ENCODE peak calls at places on chromosomes 16 and 17, in ten cellular contexts. X is activated CD8-positive, alpha-beta T cell treated with anti-CD3 and anti-CD28 coated beads for 36 hours; Z is foreskin fibroblast; O is transverse colon; F is HFFc6; U is lower lobe of right lung; J is coronary artery; Y is heart right ventricle; K is Calu3; C is astrocyte of the spinal cord. V is an unnamed sample.

GRCh38 chr16:65445313-65446260 is 323.7 kb upstream of the CDH11 start:
- DNase-seq in U (no peak), Z (peak), O (no peak), Y (no peak), C (no peak), F (no peak), K (no peak), J (no peak), X (no peak), V (no peak)

GRCh38 chr16:74844041-74844826 is 69.6 kb upstream of the FA2H start:
- DNase-seq in F (no peak), O (no peak), J (no peak), Z (peak), U (no peak), Y (no peak), K (no peak), C (no peak), X (no peak), V (no peak)

GRCh38 chr17:76353599-76354316 is at the start of gene PRPSAP1:
- DNase-seq in Y (peak), U (peak), C (peak), K (peak), X (peak), O (peak), F (peak), J (peak), Z (peak), V (peak)

GRCh38 chr17:40817103-40817682 is 5.2 kb downstream of the KRT10 start:
- DNase-seq in Y (no peak), C (no peak), X (no peak), U (no peak), O (no peak), F (no peak), K (no peak), Z (no peak), J (no peak), V (no peak)

GRCh38 chr17:79732246-79732645 is 1.5 kb downstream of the ENPP7 start:
- DNase-seq in C (no peak), Z (no peak), F (no peak), U (no peak), O (no peak), J (no peak), Y (no peak), X (no peak), K (no peak), V (no peak)

GRCh38 chr16:84448444-84448843 is 56.0 kb downstream of the MEAK7 start:
- DNase-seq in F (no peak), J (peak), U (peak), O (no peak), Z (no peak), Y (no peak), X (no peak), K (no peak), C (no peak), V (no peak)

GRCh38 chr17:8465381-8466158 is 29.9 kb downstream of the NDEL1 start:
- DNase-seq in C (no peak), X (no peak), O (no peak), F (no peak), J (no peak), Z (peak), K (no peak), Y (no peak), U (no peak), V (no peak)

GRCh38 chr17:3845361-3845753 is 689 bp downstream of the NCBP3 start:
- DNase-seq in U (no peak), K (no peak), C (peak), X (peak), Z (peak), F (peak), J (no peak), Y (no peak), O (peak), V (peak)

GRCh38 chr16:86085161-86085611 is 186.2 kb downstream of the IRF8 start:
- DNase-seq in K (no peak), U (no peak), J (no peak), Z (no peak), F (no peak), Y (no peak), O (no peak), X (no peak), C (no peak), V (no peak)

GRCh38 chr16:86680137-86680536 is 101.8 kb downstream of the FOXL1 start:
- DNase-seq in O (no peak), F (peak), J (no peak), C (peak), Y (no peak), X (no peak), K (no peak), U (no peak), Z (peak), V (no peak)

GRCh38 chr17:4230142-4230541 is 33.6 kb downstream of the ANKFY1 start:
- DNase-seq in Y (no peak), X (no peak), Z (peak), O (peak), K (no peak), J (no peak), U (no peak), C (peak), F (peak), V (peak)

GRCh38 chr17:73589096-73589980 is 54.9 kb downstream of the SDK2 start:
- DNase-seq in X (no peak), K (no peak), F (no peak), O (no peak), Z (no peak), Y (no peak), U (no peak), C (no peak), J (no peak), V (no peak)

GRCh38 chr17:51795401-51795800 is 363.1 kb downstream of the CA10 start:
- DNase-seq in X (no peak), F (no peak), J (no peak), U (no peak), C (no peak), O (no peak), Y (no peak), Z (no peak), K (peak), V (no peak)

GRCh38 chr16:87322833-87323726 is 5.9 kb upstream of the C16orf95 start:
- DNase-seq in O (no peak), Y (no peak), C (no peak), J (no peak), F (no peak), Z (no peak), K (no peak), U (no peak), X (no peak), V (no peak)

GRCh38 chr17:4585203-4585939 is 1.0 kb downstream of the SMTNL2 start:
- DNase-seq in U (no peak), X (no peak), C (no peak), K (no peak), J (no peak), Y (no peak), F (no peak), Z (no peak), O (no peak), V (no peak)

GRCh38 chr17:9021158-9021984 is at the start of gene NTN1:
- DNase-seq in O (peak), U (peak), F (no peak), X (peak), Z (peak), C (no peak), Y (peak), K (no peak), J (no peak), V (peak)

GRCh38 chr17:2855063-2855600 is 58.9 kb downstream of the RAP1GAP2 start:
- DNase-seq in C (no peak), K (no peak), Y (no peak), Z (peak), J (no peak), O (no peak), U (no peak), F (no peak), X (no peak), V (no peak)

GRCh38 chr16:54506691-54507090 is 220.1 kb upstream of the IRX3 start:
- DNase-seq in C (no peak), K (no peak), Y (no peak), F (no peak), J (no peak), O (no peak), Z (no peak), U (no peak), X (no peak), V (no peak)

GRCh38 chr17:47967607-47968252 is 3.2 kb upstream of the CDK5RAP3 start:
- DNase-seq in Y (no peak), K (no peak), X (no peak), J (no peak), C (peak), U (no peak), Z (peak), O (peak), F (peak), V (peak)

GRCh38 chr17:17236295-17237025 is 508 bp downstream of the FLCN start:
- DNase-seq in O (peak), F (peak), Y (no peak), Z (peak), U (no peak), X (peak), J (no peak), K (no peak), C (peak), V (no peak)

GRCh38 chr17:14270508-14270907 is 30.4 kb upstream of the HS3ST3B1 start:
- DNase-seq in Z (no peak), X (no peak), O (no peak), U (no peak), J (no peak), C (no peak), K (no peak), Y (no peak), F (no peak), V (no peak)

GRCh38 chr16:15457390-15457789 is 23.0 kb downstream of the BMERB1 start:
- DNase-seq in U (no peak), X (no peak), F (no peak), Z (no peak), C (no peak), O (no peak), K (no peak), Y (no peak), J (no peak), V (no peak)

GRCh38 chr16:2019500-2019899 is at the start of gene NPW:
- DNase-seq in F (no peak), O (no peak), Y (no peak), Z (peak), C (no peak), X (peak), J (no peak), U (no peak), K (peak), V (no peak)

GRCh38 chr16:21233521-21234150 is at the start of gene ANKS4B:
- DNase-seq in K (peak), X (no peak), Z (no peak), J (no peak), O (peak), C (no peak), U (no peak), Y (no peak), F (no peak), V (no peak)
- TF ChIP-seq CTCF in K (no peak), X (no peak), Z (no peak), J (no peak), O (no peak), C (no peak), U (no peak), Y (no peak), F (no peak), V (no peak)

GRCh38 chr17:44219126-44219635 is 294 bp downstream of the UBTF start:
- DNase-seq in K (peak), J (peak), U (peak), O (peak), Z (peak), F (no peak), C (peak), X (peak), Y (no peak), V (peak)
- TF ChIP-seq CTCF in K (peak), J (no peak), U (peak), O (peak), Z (no peak), F (peak), C (peak), X (no peak), Y (peak), V (peak)

DNA sequence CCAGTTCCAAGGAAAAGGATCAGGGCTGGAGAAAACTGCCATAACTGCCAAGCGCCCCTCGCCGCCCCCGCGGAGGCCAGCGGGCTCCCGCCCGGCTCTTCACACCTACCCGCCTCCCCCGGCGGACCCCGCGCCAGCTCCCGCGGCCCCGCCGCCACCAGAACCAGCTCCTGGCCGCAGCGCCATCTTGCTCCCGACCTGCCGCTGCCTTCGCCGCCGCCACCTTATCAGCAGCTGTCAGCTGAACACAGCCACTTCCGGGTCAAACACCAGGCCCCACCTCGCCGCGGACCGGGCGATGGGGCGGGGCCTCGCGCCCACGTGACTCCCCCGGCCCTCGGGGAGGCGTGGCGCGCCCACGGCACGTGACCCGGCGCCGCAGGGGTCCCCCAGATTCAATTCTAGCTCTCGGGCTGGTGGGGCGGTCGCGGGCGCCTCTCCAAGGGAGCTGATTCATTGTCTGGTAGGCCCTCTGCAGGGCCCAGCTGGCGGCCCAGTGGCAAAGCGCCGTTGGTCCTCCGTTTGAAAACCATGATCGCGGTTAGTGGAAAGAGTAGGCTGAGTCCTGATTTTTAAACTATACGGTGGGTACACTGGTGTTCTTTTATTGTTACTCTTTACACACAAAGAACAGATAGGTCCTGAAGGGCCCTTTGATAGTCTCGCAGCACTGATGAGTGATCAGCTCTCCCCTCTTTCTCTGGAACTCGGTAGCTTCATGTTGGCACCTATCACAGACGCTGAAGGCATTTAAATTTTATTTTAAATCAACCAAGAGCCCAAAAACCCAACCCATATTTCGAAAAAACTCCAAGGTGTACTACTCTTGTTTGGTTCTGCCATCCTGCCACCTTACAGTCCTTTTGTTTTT is at the start of gene SYNRG:
- DNase-seq in C (peak), X (peak), K (peak), J (peak), O (peak), Z (peak), F (peak), U (peak), Y (peak), V (peak)
- TF ChIP-seq CTCF in C (peak), X (peak), K (peak), J (no peak), O (peak), Z (peak), F (peak), U (peak), Y (peak), V (no peak)

GRCh38 chr16:11916524-11917285 is 949 bp upstream of the GSPT1 start:
- DNase-seq in X (no peak), Z (peak), F (peak), U (no peak), C (peak), Y (no peak), J (no peak), O (peak), K (peak), V (no peak)

GRCh38 chr16:11914759-11915643 is 755 bp downstream of the GSPT1 start:
- DNase-seq in K (peak), X (peak), J (peak), F (peak), O (peak), C (peak), U (peak), Z (peak), Y (peak), V (peak)

GRCh38 chr16:11913425-11914079 is 2.2 kb downstream of the GSPT1 start:
- DNase-seq in F (peak), O (no peak), X (peak), K (peak), Z (peak), Y (no peak), U (no peak), C (no peak), J (no peak), V (no peak)

GRCh38 chr16:11914210-11914758 is 1.5 kb downstream of the GSPT1 start:
- DNase-seq in F (no peak), O (no peak), U (no peak), J (no peak), C (no peak), Y (no peak), Z (no peak), K (no peak), X (peak), V (no peak)

GRCh38 chr16:11915644-11916523 is at the start of gene GSPT1:
- DNase-seq in Y (peak), F (peak), U (peak), J (peak), K (peak), O (peak), X (peak), C (peak), Z (peak), V (peak)
- TF ChIP-seq CTCF in Y (peak), F (peak), U (peak), J (no peak), K (no peak), O (peak), X (peak), C (no peak), Z (no peak), V (no peak)

GRCh38 chr17:77606865-77607210 is 351.7 kb upstream of the TNRC6C start:
- DNase-seq in O (no peak), K (no peak), J (no peak), F (no peak), U (no peak), Y (no peak), X (no peak), C (no peak), Z (no peak), V (no peak)
- TF ChIP-seq CTCF in O (peak), K (no peak), J (no peak), F (peak), U (no peak), Y (no peak), X (no peak), C (no peak), Z (no peak), V (no peak)

GRCh38 chr16:28326881-28327610 is 34.7 kb downstream of the SBK1 start:
- DNase-seq in O (peak), K (peak), U (peak), J (no peak), X (peak), Y (peak), C (peak), Z (peak), F (peak), V (peak)
- TF ChIP-seq CTCF in O (peak), K (peak), U (peak), J (peak), X (peak), Y (peak), C (peak), Z (peak), F (peak), V (no peak)